ENCODE peak calls at places on chromosomes 13 and 19, in eight cellular contexts. V is colonic mucosa; E is neural progenitor cell; M is CD8-positive, alpha-beta T cell; G is osteocyte; L is GM06990; Q is B cell; C is RWPE2. H is an unnamed sample.

GRCh38 chr13:98180092-98180491 is 3.0 kb upstream of the RNF113B start:
- DNase-seq in V (no peak), E (no peak), M (no peak), G (no peak), L (no peak), Q (no peak), C (no peak), H (no peak)

GRCh38 chr19:14404322-14404721 is 14.8 kb downstream of the DDX39A start:
- DNase-seq in V (no peak), E (no peak), M (no peak), G (no peak), L (no peak), Q (peak), C (no peak), H (no peak)

GRCh38 chr19:51514866-51515481 is 13.4 kb upstream of the SIGLEC12 start:
- DNase-seq in V (no peak), E (peak), M (peak), G (no peak), L (no peak), Q (peak), C (no peak), H (no peak)

GRCh38 chr13:103948477-103948876 is 882.3 kb upstream of the SLC10A2 start:
- DNase-seq in V (no peak), E (no peak), M (no peak), G (no peak), L (no peak), Q (no peak), C (no peak), H (no peak)

GRCh38 chr19:39502640-39503417 is 4.1 kb downstream of the DLL3 start:
- DNase-seq in V (peak), E (peak), M (peak), G (no peak), L (peak), Q (peak), C (no peak), H (peak)

GRCh38 chr19:16382775-16383543 is 58.3 kb downstream of the KLF2 start:
- DNase-seq in V (peak), E (peak), M (peak), G (peak), L (peak), Q (peak), C (no peak), H (peak)

GRCh38 chr19:11481777-11482383 is 1.0 kb upstream of the ELAVL3 start:
- DNase-seq in V (peak), E (peak), M (peak), G (no peak), L (peak), Q (peak), C (peak), H (peak)

GRCh38 chr13:105703843-105704242 is 831.6 kb downstream of the EFNB2 start:
- DNase-seq in V (no peak), E (no peak), M (no peak), G (no peak), L (no peak), Q (no peak), C (no peak), H (no peak)

GRCh38 chr19:34365463-34366401 is 736 bp downstream of the GPI start:
- DNase-seq in V (peak), E (peak), M (no peak), G (no peak), L (peak), Q (peak), C (no peak), H (no peak)

GRCh38 chr13:20301391-20302071 is 69.4 kb upstream of the GJB6 start:
- DNase-seq in V (no peak), E (peak), M (no peak), G (no peak), L (no peak), Q (no peak), C (no peak), H (no peak)

GRCh38 chr13:23960566-23961156 is 63.4 kb upstream of the C1QTNF9B start:
- DNase-seq in V (no peak), E (peak), M (no peak), G (no peak), L (no peak), Q (no peak), C (no peak), H (no peak)

GRCh38 chr19:28726533-28726932 is 486.4 kb downstream of the UQCRFS1 start:
- DNase-seq in V (no peak), E (no peak), M (no peak), G (no peak), L (no peak), Q (no peak), C (no peak), H (no peak)

GRCh38 chr13:109369357-109370052 is 416.9 kb downstream of the IRS2 start:
- DNase-seq in V (no peak), E (no peak), M (no peak), G (no peak), L (no peak), Q (no peak), C (no peak), H (no peak)

GRCh38 chr19:49468746-49469447 is 5.1 kb upstream of the FLT3LG start:
- DNase-seq in V (peak), E (peak), M (peak), G (peak), L (peak), Q (peak), C (no peak), H (no peak)

DNA sequence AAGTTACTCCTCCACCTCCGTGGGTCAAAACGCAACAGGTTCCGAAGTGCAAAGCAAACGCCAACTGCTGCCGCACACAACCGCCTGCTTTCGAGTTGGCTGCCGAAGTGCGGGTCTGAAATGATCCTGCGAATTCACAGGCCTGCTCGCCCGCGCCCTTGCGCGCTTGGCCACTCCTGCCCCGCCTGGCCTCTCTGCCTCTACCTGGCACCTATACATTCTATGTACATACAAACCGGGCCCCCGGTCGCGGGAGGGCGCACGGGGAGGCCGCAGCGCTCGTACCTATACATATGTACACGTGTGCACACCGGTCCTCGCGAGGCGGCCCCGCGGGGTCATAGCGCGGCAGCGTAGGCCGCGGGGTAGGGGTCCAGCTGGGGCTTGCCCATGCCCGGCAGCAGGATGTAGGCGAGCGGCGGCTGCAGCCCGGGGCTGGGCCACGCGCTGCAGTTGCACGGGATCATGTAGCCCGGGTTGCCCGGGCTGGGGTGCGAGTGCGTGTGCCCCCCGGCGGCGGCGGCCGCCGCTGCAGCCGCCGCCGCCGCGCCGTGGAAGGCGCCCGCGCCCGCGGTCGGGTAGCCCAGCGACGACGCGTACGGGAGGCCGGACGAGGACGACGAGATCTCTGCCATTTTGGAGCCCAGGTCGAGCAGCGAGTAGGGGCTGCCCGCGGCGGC is 1.3 kb downstream of the SOX21 start:
- DNase-seq in V (no peak), E (peak), M (no peak), G (peak), L (no peak), Q (peak), C (peak), H (peak)
- TF ChIP-seq CTCF in V (no peak), E (peak), M (no peak), G (peak), L (no peak), Q (no peak), C (peak), H (peak)

GRCh38 chr13:46683879-46684278 is 113.1 kb downstream of the ESD start:
- DNase-seq in V (no peak), E (no peak), M (no peak), G (no peak), L (peak), Q (no peak), C (no peak), H (no peak)

GRCh38 chr13:46686171-46686570 is 110.8 kb downstream of the ESD start:
- DNase-seq in V (no peak), E (no peak), M (no peak), G (no peak), L (no peak), Q (no peak), C (no peak), H (no peak)

GRCh38 chr13:46685006-46685730 is 111.8 kb downstream of the ESD start:
- DNase-seq in V (no peak), E (no peak), M (no peak), G (no peak), L (no peak), Q (no peak), C (no peak), H (no peak)

GRCh38 chr13:46682015-46682414 is 114.9 kb downstream of the ESD start:
- DNase-seq in V (no peak), E (no peak), M (no peak), G (no peak), L (no peak), Q (no peak), C (no peak), H (no peak)

DNA sequence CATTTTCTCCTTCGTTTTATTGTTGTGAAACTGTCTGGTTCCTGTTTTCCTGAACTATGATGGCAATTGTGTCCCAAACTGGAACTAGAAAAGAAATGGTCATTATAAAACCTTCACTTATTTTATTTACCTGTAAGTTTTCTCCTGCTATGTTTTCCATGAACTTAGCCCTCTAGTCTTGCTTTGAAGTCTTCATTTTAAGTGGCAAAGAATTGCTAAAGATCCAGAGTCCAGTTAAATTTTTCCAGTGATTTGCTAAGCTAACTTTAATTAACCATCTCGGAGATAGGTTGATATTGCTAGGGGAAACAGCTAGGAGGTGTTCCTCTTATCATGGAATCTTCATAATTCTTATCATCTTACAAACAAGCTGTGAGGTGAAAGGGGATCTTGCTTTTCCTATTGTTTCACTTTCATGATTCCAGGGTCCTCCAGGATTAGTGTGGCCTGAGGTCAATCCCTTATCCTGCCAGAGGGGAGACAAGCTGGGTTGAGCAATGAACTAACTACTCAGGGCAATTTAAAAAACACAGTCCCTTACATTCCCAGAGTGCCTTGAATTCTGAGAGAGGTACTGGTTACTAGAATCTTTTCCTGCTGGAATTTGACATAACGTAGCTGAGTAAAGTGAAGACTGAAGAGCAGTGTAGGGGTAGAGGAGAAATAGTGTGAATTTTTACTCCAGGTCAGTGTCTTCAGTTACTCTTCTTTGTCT is 112.5 kb downstream of the ESD start:
- DNase-seq in V (no peak), E (peak), M (no peak), G (no peak), L (no peak), Q (no peak), C (no peak), H (no peak)
- TF ChIP-seq CTCF in V (no peak), E (peak), M (no peak), G (no peak), L (no peak), Q (no peak), C (no peak), H (peak)

DNA sequence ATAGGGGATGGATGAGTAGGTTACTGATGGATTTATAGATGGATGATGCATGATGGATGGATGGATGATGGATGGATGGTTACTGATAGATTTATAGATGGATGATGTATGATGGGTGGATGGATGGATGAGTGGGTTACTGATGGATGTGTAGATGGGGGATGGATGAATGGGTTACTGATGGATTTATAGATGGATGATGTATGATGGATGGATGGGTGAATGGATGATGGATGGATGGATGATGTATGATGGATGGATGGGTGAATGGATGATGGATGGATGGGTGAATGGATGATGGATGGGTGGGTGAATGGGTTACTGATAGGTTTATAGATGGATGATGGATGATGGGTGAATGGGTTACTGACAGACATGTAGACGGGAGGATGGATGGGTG is 6.3 kb upstream of the C2CD4C start:
- DNase-seq in V (no peak), E (no peak), M (no peak), G (no peak), L (no peak), Q (no peak), C (no peak), H (no peak)
- TF ChIP-seq CTCF in V (no peak), E (no peak), M (no peak), G (no peak), L (no peak), Q (no peak), C (no peak), H (no peak)

DNA sequence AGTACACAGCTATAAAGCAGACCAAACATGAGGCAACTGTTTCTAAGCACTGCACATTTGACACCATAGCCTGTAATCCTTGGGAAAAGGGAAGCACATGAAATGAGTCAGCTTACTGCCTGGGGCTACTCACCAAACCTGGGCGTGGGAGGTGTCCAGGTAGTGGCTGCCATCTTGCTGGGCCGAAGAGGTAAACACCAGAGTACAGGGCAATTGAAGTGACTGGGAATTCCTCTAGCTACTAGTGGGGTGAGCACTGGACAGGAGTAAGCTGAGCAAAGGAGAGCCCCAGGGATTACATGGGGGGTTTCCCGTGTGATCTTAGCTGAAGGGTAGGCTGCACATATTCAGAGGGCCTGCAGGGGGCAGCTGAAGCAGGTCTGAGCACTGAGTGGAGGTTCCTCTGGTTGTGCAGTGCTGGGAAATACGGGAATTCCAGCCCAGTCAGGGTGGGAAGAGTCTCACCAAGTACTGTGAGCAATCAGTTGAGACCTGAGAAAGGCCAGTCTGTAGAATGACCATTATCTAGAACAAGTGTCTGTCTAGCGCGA is 140.5 kb downstream of the SLC7A1 start:
- DNase-seq in V (no peak), E (peak), M (no peak), G (no peak), L (no peak), Q (no peak), C (peak), H (no peak)
- TF ChIP-seq CTCF in V (peak), E (peak), M (no peak), G (peak), L (peak), Q (peak), C (peak), H (peak)